ENCODE peak calls at places on chromosomes 6 and 20, in seven cellular contexts. K is stimulated activated naive CD8-positive, alpha-beta T cell treated with anti-CD3 and anti-CD28 coated beads, Interleukin-15, Interleukin-2, amounts not matched to agents 100 U/mL and 50 U/mL, for 24 hours; F is ELF-1; P is activated effector memory CD4-positive, alpha-beta T cell treated with Interleukin-2 at 50 U/mL for 16 hours; Y is activated naive CD4-positive, alpha-beta T cell; X is activated naive CD8-positive, alpha-beta T cell treated with anti-CD3 and anti-CD28 coated beads, Interleukin-2, amount 50 U/mL, for 24 hours; G is fibroblast of mammary gland. I is an unnamed sample.

GRCh38 chr6:87698618-87699017 is 3.4 kb downstream of the AKIRIN2 start:
- DNase-seq in K (no peak), X (no peak), F (no peak), G (peak), Y (no peak), P (no peak), I (no peak)

GRCh38 chr6:90393232-90393884 is 96.7 kb upstream of the BACH2 start:
- DNase-seq in X (peak), Y (peak), P (peak), K (peak), F (peak), G (peak), I (peak)

GRCh38 chr20:19423097-19423891 is 210.9 kb downstream of the SLC24A3 start:
- DNase-seq in X (no peak), G (no peak), Y (no peak), K (no peak), P (no peak), F (peak), I (no peak)

GRCh38 chr6:143629104-143630080 is 48.4 kb upstream of the PHACTR2 start:
- DNase-seq in G (peak), K (no peak), X (no peak), P (no peak), F (no peak), Y (no peak), I (no peak)

GRCh38 chr6:1608222-1608975 is 1.3 kb upstream of the FOXC1 start:
- DNase-seq in F (peak), Y (no peak), X (no peak), P (no peak), G (no peak), K (no peak), I (peak)

GRCh38 chr6:99711925-99712324 is 105.3 kb downstream of the PRDM13 start:
- DNase-seq in Y (no peak), K (no peak), G (no peak), F (no peak), P (no peak), X (no peak), I (no peak)

GRCh38 chr6:36769676-36770499 is 69.4 kb downstream of the CPNE5 start:
- DNase-seq in G (peak), P (peak), K (peak), F (no peak), Y (no peak), X (peak), I (no peak)

GRCh38 chr6:56911847-56912246 is 43.1 kb upstream of the BEND6 start:
- DNase-seq in P (no peak), Y (no peak), K (no peak), G (peak), F (peak), X (no peak), I (no peak)

GRCh38 chr6:79313254-79313653 is 78.8 kb upstream of the HMGN3 start:
- DNase-seq in Y (no peak), F (no peak), P (no peak), K (no peak), X (no peak), G (peak), I (no peak)

GRCh38 chr20:6157345-6157744 is 34.5 kb upstream of the FERMT1 start:
- DNase-seq in K (no peak), Y (no peak), F (no peak), P (no peak), X (no peak), G (peak), I (no peak)

GRCh38 chr6:7901780-7902179 is 8.8 kb downstream of the TXNDC5 start:
- DNase-seq in Y (no peak), K (no peak), G (no peak), P (no peak), F (no peak), X (no peak), I (peak)

GRCh38 chr6:28209753-28210535 is 15.1 kb upstream of the ZSCAN9 start:
- DNase-seq in K (no peak), Y (no peak), P (no peak), G (no peak), F (no peak), X (no peak), I (no peak)

GRCh38 chr6:81767163-81768000 is 14.9 kb upstream of the TENT5A start:
- DNase-seq in G (peak), P (no peak), K (no peak), F (no peak), X (no peak), Y (no peak), I (no peak)

GRCh38 chr6:32214126-32214525 is 9.7 kb downstream of the NOTCH4 start:
- DNase-seq in K (no peak), P (no peak), F (no peak), X (no peak), Y (no peak), G (no peak), I (no peak)

GRCh38 chr6:137645850-137646249 is 151.7 kb upstream of the OLIG3 start:
- DNase-seq in Y (no peak), K (no peak), F (no peak), P (no peak), G (no peak), X (no peak), I (no peak)

GRCh38 chr20:1255675-1256074 is 10.4 kb upstream of the SNPH start:
- DNase-seq in F (no peak), X (no peak), K (no peak), G (no peak), P (no peak), Y (no peak), I (peak)

GRCh38 chr6:154829970-154830369 is 96.8 kb downstream of the SCAF8 start:
- DNase-seq in G (no peak), P (no peak), K (no peak), X (no peak), Y (no peak), F (no peak), I (no peak)

GRCh38 chr20:62828551-62829230 is 11.8 kb downstream of the COL9A3 start:
- DNase-seq in K (no peak), Y (no peak), G (no peak), X (no peak), F (no peak), P (no peak), I (no peak)

GRCh38 chr6:163735076-163735475 is 320.6 kb downstream of the QKI start:
- DNase-seq in K (no peak), G (no peak), P (no peak), Y (no peak), F (no peak), X (no peak), I (no peak)

GRCh38 chr6:144066255-144066654 is 29.1 kb downstream of the SF3B5 start:
- DNase-seq in F (no peak), P (no peak), X (no peak), G (no peak), Y (no peak), K (no peak), I (no peak)

GRCh38 chr6:40586800-40587201 is 363 bp downstream of the LRFN2 start:
- DNase-seq in P (no peak), G (no peak), Y (no peak), K (no peak), X (peak), F (peak), I (no peak)

GRCh38 chr6:103699770-103700169 is 1159.9 kb downstream of the HACE1 start:
- DNase-seq in Y (no peak), X (no peak), K (no peak), P (no peak), G (no peak), F (no peak), I (no peak)

GRCh38 chr6:26290941-26291340 is 74.1 kb upstream of the BTN3A2 start:
- DNase-seq in Y (no peak), X (no peak), K (no peak), G (no peak), P (no peak), F (no peak), I (no peak)

GRCh38 chr20:11901127-11901526 is 16.6 kb upstream of the BTBD3 start:
- DNase-seq in Y (no peak), K (no peak), F (no peak), X (no peak), P (no peak), G (peak), I (no peak)

GRCh38 chr6:19478992-19479391 is 358.2 kb upstream of the ID4 start:
- DNase-seq in K (no peak), F (no peak), Y (no peak), P (no peak), X (no peak), G (peak), I (no peak)

GRCh38 chr6:2448826-2449571 is 203.6 kb upstream of the GMDS start:
- DNase-seq in Y (no peak), K (peak), X (peak), G (peak), P (no peak), F (peak), I (peak)

GRCh38 chr20:44501448-44501847 is 20.4 kb downstream of the SERINC3 start:
- DNase-seq in G (peak), Y (no peak), X (no peak), F (no peak), K (no peak), P (no peak), I (no peak)

GRCh38 chr6:167766986-167767714 is 59.6 kb upstream of the AFDN start:
- DNase-seq in K (no peak), F (peak), G (no peak), P (no peak), Y (no peak), X (no peak), I (no peak)

GRCh38 chr20:60804918-60805631 is 447.0 kb upstream of the CDH4 start:
- DNase-seq in Y (no peak), G (no peak), K (no peak), X (no peak), P (no peak), F (peak), I (no peak)

GRCh38 chr6:7865811-7866210 is 44.8 kb downstream of the TXNDC5 start:
- DNase-seq in K (no peak), Y (no peak), F (no peak), P (no peak), X (no peak), G (peak), I (no peak)

GRCh38 chr6:167541544-167541943 is 216.7 kb downstream of the TTLL2 start:
- DNase-seq in G (no peak), Y (no peak), F (no peak), K (no peak), X (no peak), P (no peak), I (no peak)